ENCODE peak calls at places on chromosome 5, in eight cellular contexts. T is uterus, S is adipocyte, K is SK-N-SH, B is lower lobe of right lung, G is heart left ventricle, F is adrenal gland, U is psoas muscle. R is an unnamed sample.

GRCh38 chr5:74631088-74631960 is 9.2 kb downstream of the ENC1 start:
- DNase-seq in T (no peak), S (peak; percentile 25), K (no peak), B (no peak), G (no peak), F (no peak), U (no peak), R (no peak)

GRCh38 chr5:165497707-165498106 is 1992.3 kb downstream of the MAT2B start:
- DNase-seq in T (no peak), S (peak; percentile 22), K (peak; percentile 23), B (no peak), G (no peak), F (no peak), U (no peak), R (no peak)

GRCh38 chr5:2529371-2530100 is 221.9 kb downstream of the IRX2 start:
- DNase-seq in T (no peak), S (no peak), K (no peak), B (no peak), G (no peak), F (no peak), U (no peak), R (no peak)

GRCh38 chr5:56696900-56697299 is 118.4 kb upstream of the MAP3K1 start:
- DNase-seq in T (peak; percentile 31), S (peak; percentile 63), K (no peak), B (no peak), G (no peak), F (peak; percentile 55), U (no peak), R (no peak)

GRCh38 chr5:159616967-159617366 is 286.7 kb upstream of the IL12B start:
- DNase-seq in T (no peak), S (peak; percentile 15), K (no peak), B (no peak), G (no peak), F (no peak), U (no peak), R (no peak)

GRCh38 chr5:180990889-180991257 is 2.2 kb downstream of the BTNL3 start:
- DNase-seq in T (no peak), S (no peak), K (no peak), B (no peak), G (no peak), F (no peak), U (no peak), R (no peak)

GRCh38 chr5:66864240-66864884 is 268.2 kb downstream of the MAST4 start:
- DNase-seq in T (no peak), S (peak; percentile 21), K (no peak), B (no peak), G (no peak), F (no peak), U (no peak), R (no peak)

GRCh38 chr5:172868924-172869565 is 35.0 kb downstream of the ERGIC1 start:
- DNase-seq in T (peak; percentile 91), S (peak; percentile 96), K (peak; percentile 39), B (peak; percentile 83), G (peak; percentile 85), F (peak; percentile 93), U (peak; percentile 90), R (peak; percentile 91)

GRCh38 chr5:115977988-115978387 is 15.7 kb downstream of the LVRN start:
- DNase-seq in T (no peak), S (peak; percentile 88), K (no peak), B (no peak), G (no peak), F (no peak), U (no peak), R (no peak)

GRCh38 chr5:71587709-71588532 is 781 bp downstream of the MCCC2 start:
- DNase-seq in T (no peak), S (peak; percentile 19), K (peak; percentile 21), B (no peak), G (no peak), F (peak; percentile 27), U (no peak), R (no peak)

GRCh38 chr5:142323480-142324376 is 1.1 kb downstream of the SPRY4 start:
- DNase-seq in T (peak; percentile 37), S (peak; percentile 81), K (peak; percentile 43), B (peak; percentile 50), G (no peak), F (no peak), U (no peak), R (peak; percentile 81)

GRCh38 chr5:44935262-44935661 is 126.5 kb downstream of the MRPS30 start:
- DNase-seq in T (no peak), S (no peak), K (no peak), B (no peak), G (no peak), F (no peak), U (no peak), R (no peak)

GRCh38 chr5:154435226-154435625 is 10.6 kb upstream of the SAP30L start:
- DNase-seq in T (no peak), S (no peak), K (no peak), B (no peak), G (no peak), F (no peak), U (no peak), R (no peak)

GRCh38 chr5:142095651-142096330 is 12.8 kb upstream of the NDFIP1 start:
- DNase-seq in T (no peak), S (no peak), K (no peak), B (no peak), G (no peak), F (no peak), U (no peak), R (no peak)

GRCh38 chr5:160507181-160507811 is 85.6 kb downstream of the PTTG1 start:
- DNase-seq in T (no peak), S (peak; percentile 26), K (no peak), B (no peak), G (no peak), F (no peak), U (no peak), R (no peak)

DNA sequence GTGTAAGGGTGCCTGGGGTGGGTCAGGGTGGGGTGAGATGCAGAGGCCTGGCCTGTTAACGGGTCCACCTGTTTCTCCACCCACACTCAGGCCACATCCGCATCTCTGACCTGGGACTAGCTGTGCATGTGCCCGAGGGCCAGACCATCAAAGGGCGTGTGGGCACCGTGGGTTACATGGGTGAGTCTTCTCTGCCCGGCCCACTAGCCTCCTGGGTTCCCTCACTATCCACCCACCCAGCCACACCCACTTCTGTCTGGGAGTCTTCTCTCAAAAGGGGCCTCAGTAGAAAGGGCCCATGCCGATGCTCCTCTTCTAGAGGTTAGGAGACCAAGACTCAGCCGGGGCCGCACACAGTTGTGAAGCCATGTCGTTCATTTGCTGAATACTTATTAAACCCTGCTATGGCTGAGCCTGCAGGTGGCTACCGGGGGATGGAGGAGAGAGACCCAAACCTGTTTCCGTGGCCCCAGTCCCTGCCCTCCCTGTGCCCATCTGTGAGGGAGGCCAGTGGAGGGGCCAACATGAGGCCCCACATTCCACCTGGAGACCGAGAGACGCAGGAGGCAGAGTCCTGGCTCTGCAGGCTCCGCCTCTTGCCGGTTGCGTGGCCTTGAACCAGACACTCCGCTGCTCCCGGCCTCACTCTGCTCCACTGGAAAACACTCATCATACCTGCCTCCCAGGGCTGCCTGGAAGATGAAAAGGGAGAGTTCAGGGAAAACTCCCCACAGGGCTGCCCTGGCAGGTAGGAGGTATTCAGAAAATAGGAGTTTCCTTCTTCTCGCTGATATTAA is 8.7 kb downstream of the GRK6 start:
- DNase-seq in T (no peak), S (no peak), K (no peak), B (no peak), G (no peak), F (peak; percentile 67), U (no peak), R (no peak)
- H3K4me1 ChIP-seq in T (no peaks in the 10 kb centered on the region), S (no peaks in the 10 kb centered on the region), K (peaks cover 2% of the 10 kb centered on the region), B (peaks cover 28% of the 10 kb centered on the region), G (peaks cover 5% of the 10 kb centered on the region), F (no peaks in the 10 kb centered on the region), U (peaks cover 17% of the 10 kb centered on the region), R (no peaks in the 10 kb centered on the region)

DNA sequence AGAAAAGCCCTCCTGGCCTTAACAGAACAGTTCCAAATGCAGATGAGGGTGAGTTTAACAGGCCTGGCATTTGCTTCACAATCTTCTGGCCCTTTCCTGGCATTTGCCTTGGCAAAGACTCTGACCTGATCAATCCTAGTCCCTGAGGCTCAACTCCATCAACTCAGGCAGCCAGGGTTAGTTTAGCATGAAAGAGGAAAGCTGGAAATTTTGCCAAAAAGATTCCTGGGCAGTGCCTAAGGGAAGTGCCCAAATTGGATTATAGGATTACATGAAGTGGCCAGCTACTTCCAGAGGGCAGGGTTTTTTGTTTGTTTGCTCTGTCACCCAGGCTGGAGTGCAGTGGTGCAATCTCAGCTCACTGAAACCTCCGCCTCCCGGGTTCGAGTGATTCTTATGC is 36.8 kb downstream of the PCDHAC2 start:
- DNase-seq in T (no peak), S (no peak), K (no peak), B (no peak), G (no peak), F (no peak), U (no peak), R (no peak)
- H3K27me3 ChIP-seq in T (no peaks in the 10 kb centered on the region), S (peaks cover 3% of the 10 kb centered on the region), K (no peaks in the 10 kb centered on the region), B (no peaks in the 10 kb centered on the region), G (peaks cover 23% of the 10 kb centered on the region), F (no peaks in the 10 kb centered on the region), U (peaks cover 18% of the 10 kb centered on the region), R (no peaks in the 10 kb centered on the region)

DNA sequence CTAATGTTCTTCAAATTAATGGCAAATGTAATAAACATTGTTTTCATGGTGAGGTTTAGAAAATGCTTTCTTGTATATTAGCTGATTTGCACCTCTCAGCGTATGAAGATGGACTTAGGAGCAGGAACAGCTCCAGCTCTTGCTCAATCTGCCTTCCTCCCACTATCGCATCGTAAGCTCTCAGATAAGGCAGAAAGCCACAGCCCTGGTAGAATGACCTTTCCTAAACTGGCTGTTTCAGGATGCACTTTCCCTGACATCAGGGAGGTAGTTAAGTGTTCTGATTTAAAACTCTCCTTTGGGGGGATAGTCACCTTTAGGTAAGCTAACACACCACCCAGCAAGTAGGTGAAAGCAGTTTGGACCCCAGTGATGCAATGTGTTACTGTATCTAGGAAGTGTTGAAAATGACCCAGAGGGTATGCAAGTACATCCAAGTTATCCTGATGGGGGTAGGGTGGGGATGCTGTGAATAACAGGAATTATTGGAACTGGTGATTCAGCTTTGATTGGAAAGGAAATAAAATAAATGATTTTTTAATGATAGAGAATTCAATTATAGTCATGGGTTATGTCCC is 72.3 kb downstream of the LMNB1 start:
- DNase-seq in T (peak; percentile 56), S (no peak), K (no peak), B (no peak), G (no peak), F (peak; percentile 37), U (no peak), R (no peak)
- H3K4me1 ChIP-seq in T (no peaks in the 10 kb centered on the region), S (peaks cover 55% of the 10 kb centered on the region), K (peaks cover 22% of the 10 kb centered on the region), B (peaks cover 23% of the 10 kb centered on the region), G (peaks cover 17% of the 10 kb centered on the region), F (peaks cover 4% of the 10 kb centered on the region), U (peaks cover 6% of the 10 kb centered on the region), R (no peaks in the 10 kb centered on the region)

GRCh38 chr5:171309526-171310333 is 682 bp downstream of the TLX3 start:
- DNase-seq in T (no peak), S (no peak), K (peak; percentile 80), B (no peak), G (no peak), F (no peak), U (no peak), R (no peak)

GRCh38 chr5:171308453-171309275 is at the start of gene TLX3:
- DNase-seq in T (no peak), S (no peak), K (peak; percentile 94), B (no peak), G (no peak), F (no peak), U (no peak), R (no peak)

GRCh38 chr5:171309276-171309525 is 153 bp downstream of the TLX3 start:
- DNase-seq in T (no peak), S (no peak), K (no peak), B (no peak), G (no peak), F (no peak), U (no peak), R (no peak)

GRCh38 chr5:171306785-171307591 is 2.1 kb upstream of the TLX3 start:
- DNase-seq in T (no peak), S (no peak), K (peak; percentile 64), B (no peak), G (no peak), F (no peak), U (no peak), R (no peak)

GRCh38 chr5:171307843-171308452 is 1.1 kb upstream of the TLX3 start:
- DNase-seq in T (no peak), S (no peak), K (no peak), B (no peak), G (no peak), F (no peak), U (no peak), R (no peak)
- H3K27me3 ChIP-seq in T (peaks cover 66% of the 10 kb centered on the region), S (peaks cover 84% of the 10 kb centered on the region), K (no peaks in the 10 kb centered on the region), B (peaks cover 85% of the 10 kb centered on the region), G (peaks cover 74% of the 10 kb centered on the region), F (peaks cover 63% of the 10 kb centered on the region), U (peaks cover 82% of the 10 kb centered on the region), R (no peaks in the 10 kb centered on the region)

R was measured in aorta.